ENCODE peak calls at places on chromosomes 11 and 22, in six cellular contexts. K is pons; S is activated CD4-positive, alpha-beta T cell treated with anti-CD3 and anti-CD28 coated beads for 36 hours; N is HEK293T; B is AG10803; J is IMR-90. Z is an unnamed sample.

GRCh38 chr11:218815-219593 is 11.5 kb downstream of the RIC8A start:
- DNase-seq in K (no peak), S (no peak), N (no peak), B (no peak), J (no peak), Z (no peak)

GRCh38 chr22:37525073-37525745 is 6.0 kb upstream of the CARD10 start:
- DNase-seq in K (no peak), S (peak), N (no peak), B (peak), J (peak), Z (peak)

GRCh38 chr11:114215871-114216803 is 80.1 kb upstream of the NNMT start:
- DNase-seq in K (no peak), S (no peak), N (no peak), B (no peak), J (no peak), Z (no peak)

GRCh38 chr11:106533046-106533445 is 455.6 kb downstream of the AASDHPPT start:
- DNase-seq in K (no peak), S (no peak), N (no peak), B (no peak), J (no peak), Z (no peak)

GRCh38 chr11:7278314-7278917 is 26.7 kb downstream of the SYT9 start:
- DNase-seq in K (no peak), S (peak), N (peak), B (peak), J (peak), Z (peak)

GRCh38 chr11:22797081-22797480 is 32.5 kb downstream of the SVIP start:
- DNase-seq in K (peak), S (no peak), N (no peak), B (no peak), J (no peak), Z (no peak)

GRCh38 chr11:44192701-44193100 is 97.2 kb downstream of the EXT2 start:
- DNase-seq in K (no peak), S (no peak), N (no peak), B (no peak), J (no peak), Z (no peak)

GRCh38 chr11:103877221-103877620 is 159.2 kb upstream of the DDI1 start:
- DNase-seq in K (peak), S (no peak), N (no peak), B (peak), J (peak), Z (peak)

Z was measured in LHCN-M2.